ENCODE peak calls at places on chromosomes 12 and 14, in five cellular contexts. One of them, this sample, is unnamed.

GRCh38 chr12:49673446-49674317 is 33.5 kb downstream of the FMNL3 start:
- DNase-seq in heart right ventricle: peak; percentile 91
- DNase-seq in cardiac muscle cell: peak; percentile 89
- DNase-seq in OCI-LY7: no peak
- DNase-seq in GM12865: peak; percentile 49
- DNase-seq in this sample: peak; percentile 94

GRCh38 chr12:67827820-67828383 is 161.3 kb upstream of the IFNG-AS1 start:
- DNase-seq in GM12865: peak; percentile 60
- DNase-seq in OCI-LY7: no peak
- DNase-seq in cardiac muscle cell: no peak
- DNase-seq in heart right ventricle: no peak
- DNase-seq in this sample: peak; percentile 97

GRCh38 chr14:60657609-60657983 is 8.3 kb upstream of the SIX1 start:
- DNase-seq in cardiac muscle cell: no peak
- DNase-seq in heart right ventricle: no peak
- DNase-seq in OCI-LY7: peak; percentile 51
- DNase-seq in GM12865: peak; percentile 23
- DNase-seq in this sample: no peak

GRCh38 chr14:76966535-76966934 is 62.0 kb downstream of the IRF2BPL start:
- DNase-seq in OCI-LY7: no peak
- DNase-seq in heart right ventricle: no peak
- DNase-seq in cardiac muscle cell: no peak
- DNase-seq in GM12865: no peak
- DNase-seq in this sample: no peak

GRCh38 chr12:123027726-123028445 is 47.4 kb downstream of the ARL6IP4 start:
- DNase-seq in GM12865: no peak
- DNase-seq in OCI-LY7: no peak
- DNase-seq in heart right ventricle: no peak
- DNase-seq in cardiac muscle cell: no peak
- DNase-seq in this sample: no peak

GRCh38 chr12:98908866-98909265 is 263.8 kb downstream of the APAF1 start:
- DNase-seq in GM12865: no peak
- DNase-seq in heart right ventricle: no peak
- DNase-seq in cardiac muscle cell: no peak
- DNase-seq in OCI-LY7: no peak
- DNase-seq in this sample: no peak

GRCh38 chr14:29518335-29518734 is 409.3 kb downstream of the PRKD1 start:
- DNase-seq in GM12865: no peak
- DNase-seq in heart right ventricle: no peak
- DNase-seq in cardiac muscle cell: no peak
- DNase-seq in OCI-LY7: no peak
- DNase-seq in this sample: peak; percentile 36

GRCh38 chr14:34888186-34888585 is 13.0 kb upstream of the BAZ1A start:
- DNase-seq in heart right ventricle: no peak
- DNase-seq in GM12865: no peak
- DNase-seq in OCI-LY7: no peak
- DNase-seq in cardiac muscle cell: no peak
- DNase-seq in this sample: no peak

GRCh38 chr12:90058721-90059120 is 350.1 kb upstream of the ATP2B1 start:
- DNase-seq in OCI-LY7: no peak
- DNase-seq in heart right ventricle: no peak
- DNase-seq in cardiac muscle cell: no peak
- DNase-seq in GM12865: no peak
- DNase-seq in this sample: peak; percentile 83

GRCh38 chr12:62758216-62758615 is 176.7 kb downstream of the PPM1H start:
- DNase-seq in cardiac muscle cell: no peak
- DNase-seq in heart right ventricle: no peak
- DNase-seq in GM12865: peak; percentile 15
- DNase-seq in OCI-LY7: no peak
- DNase-seq in this sample: peak; percentile 69

GRCh38 chr12:93879476-93880376 is 202.6 kb downstream of the CRADD start:
- DNase-seq in GM12865: no peak
- DNase-seq in OCI-LY7: no peak
- DNase-seq in heart right ventricle: no peak
- DNase-seq in cardiac muscle cell: no peak
- DNase-seq in this sample: peak; percentile 53

GRCh38 chr12:52617403-52617785 is 965 bp downstream of the KRT73 start:
- DNase-seq in OCI-LY7: no peak
- DNase-seq in heart right ventricle: no peak
- DNase-seq in cardiac muscle cell: no peak
- DNase-seq in GM12865: no peak
- DNase-seq in this sample: no peak

GRCh38 chr12:124295431-124296058 is 652 bp downstream of the RFLNA start:
- DNase-seq in cardiac muscle cell: no peak
- DNase-seq in heart right ventricle: no peak
- DNase-seq in OCI-LY7: no peak
- DNase-seq in GM12865: no peak
- DNase-seq in this sample: no peak

GRCh38 chr14:63383776-63384367 is 65.1 kb upstream of the GPHB5 start:
- DNase-seq in GM12865: peak; percentile 58
- DNase-seq in cardiac muscle cell: no peak
- DNase-seq in heart right ventricle: no peak
- DNase-seq in OCI-LY7: peak; percentile 15
- DNase-seq in this sample: no peak

GRCh38 chr12:46357438-46358324 is 14.9 kb downstream of the SLC38A2 start:
- DNase-seq in cardiac muscle cell: no peak
- DNase-seq in GM12865: no peak
- DNase-seq in OCI-LY7: no peak
- DNase-seq in heart right ventricle: no peak
- DNase-seq in this sample: peak; percentile 90

GRCh38 chr14:96858643-96859042 is 61.5 kb downstream of the VRK1 start:
- DNase-seq in heart right ventricle: no peak
- DNase-seq in GM12865: no peak
- DNase-seq in cardiac muscle cell: no peak
- DNase-seq in OCI-LY7: no peak
- DNase-seq in this sample: no peak

GRCh38 chr14:106286697-106287290 is 760.4 kb downstream of the TMEM121 start:
- DNase-seq in heart right ventricle: no peak
- DNase-seq in cardiac muscle cell: no peak
- DNase-seq in GM12865: peak; percentile 14
- DNase-seq in OCI-LY7: no peak
- DNase-seq in this sample: no peak

GRCh38 chr12:29148065-29148957 is 767 bp upstream of the FAR2 start:
- DNase-seq in cardiac muscle cell: no peak
- DNase-seq in OCI-LY7: no peak
- DNase-seq in GM12865: no peak
- DNase-seq in heart right ventricle: peak; percentile 27
- DNase-seq in this sample: peak; percentile 64

GRCh38 chr12:123150804-123151678 is at the start of gene PITPNM2:
- DNase-seq in OCI-LY7: peak; percentile 55
- DNase-seq in cardiac muscle cell: peak; percentile 91
- DNase-seq in heart right ventricle: peak; percentile 74
- DNase-seq in GM12865: peak; percentile 71
- DNase-seq in this sample: peak; percentile 35

GRCh38 chr12:5565933-5566632 is 134.2 kb downstream of the NTF3 start:
- DNase-seq in GM12865: no peak
- DNase-seq in cardiac muscle cell: no peak
- DNase-seq in OCI-LY7: no peak
- DNase-seq in heart right ventricle: no peak
- DNase-seq in this sample: no peak

GRCh38 chr12:87428701-87429277 is 600.4 kb downstream of the C12orf50 start:
- DNase-seq in heart right ventricle: no peak
- DNase-seq in OCI-LY7: no peak
- DNase-seq in cardiac muscle cell: no peak
- DNase-seq in GM12865: no peak
- DNase-seq in this sample: peak; percentile 47

GRCh38 chr12:123038966-123039365 is 58.5 kb downstream of the ARL6IP4 start:
- DNase-seq in OCI-LY7: no peak
- DNase-seq in GM12865: no peak
- DNase-seq in cardiac muscle cell: no peak
- DNase-seq in heart right ventricle: no peak
- DNase-seq in this sample: no peak

GRCh38 chr12:30739020-30739419 is 15.7 kb downstream of the CAPRIN2 start:
- DNase-seq in OCI-LY7: no peak
- DNase-seq in cardiac muscle cell: no peak
- DNase-seq in heart right ventricle: no peak
- DNase-seq in GM12865: no peak
- DNase-seq in this sample: no peak

GRCh38 chr14:93538411-93538810 is 107.7 kb downstream of the UNC79 start:
- DNase-seq in OCI-LY7: peak; percentile 14
- DNase-seq in cardiac muscle cell: peak; percentile 5
- DNase-seq in GM12865: peak; percentile 59
- DNase-seq in heart right ventricle: no peak
- DNase-seq in this sample: peak; percentile 28

GRCh38 chr14:105340821-105341408 is 26.4 kb downstream of the PACS2 start:
- DNase-seq in GM12865: no peak
- DNase-seq in OCI-LY7: no peak
- DNase-seq in cardiac muscle cell: no peak
- DNase-seq in heart right ventricle: no peak
- DNase-seq in this sample: no peak

GRCh38 chr14:103279129-103280025 is 54.7 kb upstream of the EIF5 start:
- DNase-seq in cardiac muscle cell: no peak
- DNase-seq in OCI-LY7: no peak
- DNase-seq in GM12865: no peak
- DNase-seq in heart right ventricle: peak; percentile 46
- DNase-seq in this sample: no peak

GRCh38 chr12:46271846-46272245 is 3.0 kb upstream of the SLC38A1 start:
- DNase-seq in GM12865: no peak
- DNase-seq in OCI-LY7: no peak
- DNase-seq in heart right ventricle: no peak
- DNase-seq in cardiac muscle cell: no peak
- DNase-seq in this sample: no peak

GRCh38 chr14:72479471-72479931 is 414.4 kb downstream of the DPF3 start:
- DNase-seq in GM12865: peak; percentile 83
- DNase-seq in OCI-LY7: no peak
- DNase-seq in cardiac muscle cell: peak; percentile 66
- DNase-seq in heart right ventricle: no peak
- DNase-seq in this sample: no peak

GRCh38 chr14:105710119-105711057 is 184.0 kb downstream of the TMEM121 start:
- DNase-seq in OCI-LY7: peak; percentile 20
- DNase-seq in GM12865: no peak
- DNase-seq in cardiac muscle cell: no peak
- DNase-seq in heart right ventricle: no peak
- DNase-seq in this sample: no peak

GRCh38 chr12:56116267-56117081 is at the start of gene RPL41:
- DNase-seq in OCI-LY7: peak; percentile 97
- DNase-seq in heart right ventricle: peak; percentile 92
- DNase-seq in cardiac muscle cell: peak; percentile 97
- DNase-seq in GM12865: peak; percentile 96
- DNase-seq in this sample: peak; percentile 92

DNA sequence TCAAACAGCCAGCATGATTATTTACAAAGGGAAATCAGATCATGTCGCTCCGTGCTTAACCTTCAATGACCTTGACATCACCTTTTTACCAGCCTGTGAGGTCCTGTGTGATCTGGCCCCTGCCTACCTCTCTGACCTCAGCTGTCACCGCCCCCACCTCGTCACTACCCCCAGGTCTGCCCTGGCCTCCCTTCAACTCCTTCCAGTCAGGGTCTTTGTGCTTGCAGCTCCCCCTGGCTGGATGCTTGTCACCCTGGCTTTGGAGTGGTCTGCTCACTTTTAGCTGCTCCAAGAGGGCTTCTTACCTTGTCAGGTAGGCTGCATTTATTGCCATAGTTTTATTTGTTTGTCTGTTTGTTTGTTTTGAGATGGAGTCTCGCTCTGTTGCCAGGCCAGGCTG is 8.2 kb upstream of the MAX start:
- DNase-seq in OCI-LY7: no peak
- DNase-seq in heart right ventricle: no peak
- DNase-seq in cardiac muscle cell: no peak
- DNase-seq in GM12865: no peak
- DNase-seq in this sample: no peak
- TF ChIP-seq CTCF in OCI-LY7: no peak
- TF ChIP-seq CTCF in heart right ventricle: no peak
- TF ChIP-seq CTCF in cardiac muscle cell: no peak
- TF ChIP-seq CTCF in GM12865: no peak
- TF ChIP-seq CTCF in this sample: no peak

GRCh38 chr14:52006361-52006760 is 17.0 kb downstream of the RTRAF start:
- DNase-seq in OCI-LY7: no peak
- DNase-seq in GM12865: no peak
- DNase-seq in heart right ventricle: no peak
- DNase-seq in cardiac muscle cell: no peak
- DNase-seq in this sample: no peak
- H3K4me3 ChIP-seq in OCI-LY7: no peak overlapping the region
- H3K4me3 ChIP-seq in GM12865: no peak overlapping the region
- H3K4me3 ChIP-seq in heart right ventricle: no peak overlapping the region
- H3K4me3 ChIP-seq in cardiac muscle cell: no peak overlapping the region
- H3K4me3 ChIP-seq in this sample: no peak overlapping the region

GRCh38 chr14:20732950-20733650 is 12.6 kb upstream of the EDDM3A start:
- DNase-seq in OCI-LY7: no peak
- DNase-seq in GM12865: no peak
- DNase-seq in heart right ventricle: peak; percentile 22
- DNase-seq in cardiac muscle cell: no peak
- DNase-seq in this sample: no peak
- TF ChIP-seq CTCF in OCI-LY7: no peak
- TF ChIP-seq CTCF in GM12865: no peak
- TF ChIP-seq CTCF in heart right ventricle: no peak
- TF ChIP-seq CTCF in cardiac muscle cell: no peak
- TF ChIP-seq CTCF in this sample: no peak

DNA sequence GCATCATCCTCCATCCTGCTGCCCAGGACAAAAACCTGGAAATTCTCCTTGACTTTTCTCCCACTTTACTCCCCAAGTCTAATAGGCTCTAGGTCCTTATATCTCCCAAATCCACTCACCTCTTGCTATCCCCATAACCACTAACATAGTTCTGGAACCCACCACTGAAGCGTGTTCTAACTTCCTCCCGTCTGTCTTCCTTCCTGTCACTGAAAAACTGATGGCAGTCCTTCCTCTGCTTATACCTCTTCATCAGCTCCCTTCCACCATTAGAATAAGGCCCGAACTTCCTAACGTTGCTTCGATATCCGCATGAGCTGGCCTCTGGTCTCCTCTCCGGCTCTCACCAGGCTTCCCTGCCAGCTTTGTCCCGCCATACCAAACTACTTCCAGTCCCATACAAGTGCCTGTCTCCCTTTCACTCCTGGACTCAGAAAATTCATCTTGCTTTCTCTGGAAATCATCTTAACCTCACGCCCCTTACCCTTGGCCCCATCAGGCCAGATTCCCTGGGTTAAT is 63.0 kb upstream of the BCL2L14 start:
- DNase-seq in OCI-LY7: no peak
- DNase-seq in GM12865: no peak
- DNase-seq in cardiac muscle cell: no peak
- DNase-seq in heart right ventricle: no peak
- DNase-seq in this sample: no peak
- H3K4me3 ChIP-seq in OCI-LY7: no peak overlapping the region
- H3K4me3 ChIP-seq in GM12865: no peak overlapping the region
- H3K4me3 ChIP-seq in cardiac muscle cell: no peak overlapping the region
- H3K4me3 ChIP-seq in heart right ventricle: no peak overlapping the region
- H3K4me3 ChIP-seq in this sample: no peak overlapping the region

GRCh38 chr12:102095677-102096263 is 24.1 kb downstream of the NUP37 start:
- DNase-seq in OCI-LY7: peak; percentile 42
- DNase-seq in GM12865: peak; percentile 34
- DNase-seq in heart right ventricle: no peak
- DNase-seq in cardiac muscle cell: peak; percentile 15
- DNase-seq in this sample: peak; percentile 45
- TF ChIP-seq CTCF in OCI-LY7: peak; percentile 85
- TF ChIP-seq CTCF in GM12865: peak; percentile 37
- TF ChIP-seq CTCF in heart right ventricle: no peak
- TF ChIP-seq CTCF in cardiac muscle cell: peak; percentile 62
- TF ChIP-seq CTCF in this sample: peak; percentile 42